ENCODE peak calls at places on chromosomes 6 and 20, in seven cellular contexts. K is suprapubic skin; Y is cardiac muscle cell; C is H1; G is endodermal cell; F is CD8-positive, alpha-beta memory T cell; D is upper lobe of right lung. Z is an unnamed sample. For H3K9me3, the result is how much of the 10 kb centered on the place peaks cover.

GRCh38 chr20:43736588-43737091 is 9.8 kb upstream of the GTSF1L start:
- DNase-seq in G (peak), F (no peak), Y (no peak), C (no peak), K (no peak), D (no peak), Z (no peak)

GRCh38 chr6:133804263-133804662 is 84.7 kb upstream of the TCF21 start:
- DNase-seq in D (no peak), Y (no peak), G (no peak), C (no peak), K (no peak), F (no peak), Z (no peak)

GRCh38 chr6:87066449-87067288 is 28.2 kb downstream of the CGA start:
- DNase-seq in G (peak), D (no peak), Y (peak), C (no peak), F (peak), K (no peak), Z (peak)

GRCh38 chr6:83055366-83055964 is 10.2 kb downstream of the UBE3D start:
- DNase-seq in F (peak), C (no peak), D (no peak), K (no peak), Y (peak), G (peak), Z (no peak)

GRCh38 chr20:25195962-25196700 is 619 bp downstream of the ENTPD6 start:
- DNase-seq in F (peak), D (no peak), G (peak), C (no peak), K (peak), Y (peak), Z (no peak)

GRCh38 chr6:71289039-71289801 is 609 bp downstream of the OGFRL1 start:
- DNase-seq in C (no peak), K (peak), D (peak), F (peak), G (peak), Y (peak), Z (no peak)

GRCh38 chr6:8539446-8539845 is 104.1 kb upstream of the SLC35B3 start:
- DNase-seq in Y (peak), C (no peak), K (no peak), F (no peak), G (no peak), D (no peak), Z (peak)

GRCh38 chr6:113989675-113990074 is 18.7 kb upstream of the HDAC2 start:
- DNase-seq in K (no peak), F (no peak), Y (no peak), C (no peak), D (no peak), G (no peak), Z (no peak)

GRCh38 chr6:149683256-149683860 is 34.5 kb downstream of the LATS1 start:
- DNase-seq in D (no peak), F (no peak), Y (no peak), G (no peak), C (no peak), K (no peak), Z (no peak)

GRCh38 chr20:44805991-44806729 is 4.2 kb downstream of the RIMS4 start:
- DNase-seq in G (peak), C (no peak), D (peak), Y (peak), K (no peak), F (no peak), Z (no peak)

GRCh38 chr20:38805502-38805957 is at the start of gene PPP1R16B:
- DNase-seq in D (peak), F (peak), C (no peak), G (peak), Y (peak), K (no peak), Z (no peak)

GRCh38 chr20:6066582-6066981 is 12.7 kb upstream of the LRRN4 start:
- DNase-seq in C (no peak), F (no peak), D (no peak), K (no peak), Y (no peak), G (no peak), Z (no peak)

GRCh38 chr20:20931024-20931423 is 175.1 kb downstream of the LINC00237 start:
- DNase-seq in K (no peak), C (no peak), G (no peak), F (no peak), Y (no peak), D (no peak), Z (no peak)

GRCh38 chr6:12715437-12715836 is 1.1 kb upstream of the PHACTR1 start:
- DNase-seq in G (no peak), Y (no peak), K (no peak), D (no peak), C (no peak), F (no peak), Z (no peak)

GRCh38 chr6:53811746-53812145 is 16.9 kb downstream of the LRRC1 start:
- DNase-seq in D (no peak), Y (no peak), F (no peak), C (no peak), K (no peak), G (peak), Z (no peak)

GRCh38 chr20:23492292-23492691 is 1.4 kb downstream of the CST8 start:
- DNase-seq in G (no peak), F (no peak), Y (no peak), K (no peak), D (no peak), C (no peak), Z (no peak)

GRCh38 chr6:151690303-151690702 is 117.2 kb upstream of the ESR1 start:
- DNase-seq in G (no peak), C (no peak), K (no peak), F (no peak), Y (no peak), D (no peak), Z (no peak)

GRCh38 chr20:29873946-29874345 is 1383.5 kb upstream of the DEFB115 start:
- DNase-seq in F (peak), Y (peak), K (peak), C (peak), D (peak), G (peak), Z (peak)

GRCh38 chr6:89298680-89299450 is 16.2 kb downstream of the GABRR2 start:
- DNase-seq in G (no peak), K (no peak), D (no peak), C (no peak), F (peak), Y (no peak), Z (no peak)

GRCh38 chr6:18528084-18528743 is 141.1 kb downstream of the RNF144B start:
- DNase-seq in C (no peak), Y (no peak), F (no peak), K (no peak), D (no peak), G (no peak), Z (peak)

GRCh38 chr6:21587182-21587924 is 6.2 kb upstream of the SOX4 start:
- DNase-seq in F (no peak), G (peak), K (peak), D (peak), C (no peak), Y (peak), Z (no peak)

GRCh38 chr20:59144831-59145196 is 18.8 kb upstream of the ZNF831 start:
- DNase-seq in D (no peak), C (no peak), F (no peak), Y (no peak), G (no peak), K (no peak), Z (no peak)

GRCh38 chr20:50728981-50729874 is 2.2 kb upstream of the PARD6B start:
- DNase-seq in G (peak), C (no peak), D (no peak), K (no peak), Y (no peak), F (no peak), Z (no peak)
- H3K9me3 ChIP-seq in G (under half), C (under half), D (under half), K (under half), Y (under half), F (under half), Z (under half)

GRCh38 chr6:163306000-163306399 is 108.5 kb upstream of the QKI start:
- DNase-seq in F (no peak), D (no peak), K (no peak), C (no peak), Y (no peak), G (no peak), Z (no peak)

GRCh38 chr6:163309491-163310026 is 105.0 kb upstream of the QKI start:
- DNase-seq in G (no peak), C (no peak), D (no peak), F (no peak), K (no peak), Y (no peak), Z (no peak)

GRCh38 chr6:163310096-163310972 is 104.2 kb upstream of the QKI start:
- DNase-seq in G (no peak), F (no peak), C (no peak), Y (no peak), K (no peak), D (no peak), Z (no peak)

GRCh38 chr6:163310973-163311383 is 103.5 kb upstream of the QKI start:
- DNase-seq in C (no peak), F (no peak), Y (no peak), K (no peak), G (no peak), D (no peak), Z (no peak)

DNA sequence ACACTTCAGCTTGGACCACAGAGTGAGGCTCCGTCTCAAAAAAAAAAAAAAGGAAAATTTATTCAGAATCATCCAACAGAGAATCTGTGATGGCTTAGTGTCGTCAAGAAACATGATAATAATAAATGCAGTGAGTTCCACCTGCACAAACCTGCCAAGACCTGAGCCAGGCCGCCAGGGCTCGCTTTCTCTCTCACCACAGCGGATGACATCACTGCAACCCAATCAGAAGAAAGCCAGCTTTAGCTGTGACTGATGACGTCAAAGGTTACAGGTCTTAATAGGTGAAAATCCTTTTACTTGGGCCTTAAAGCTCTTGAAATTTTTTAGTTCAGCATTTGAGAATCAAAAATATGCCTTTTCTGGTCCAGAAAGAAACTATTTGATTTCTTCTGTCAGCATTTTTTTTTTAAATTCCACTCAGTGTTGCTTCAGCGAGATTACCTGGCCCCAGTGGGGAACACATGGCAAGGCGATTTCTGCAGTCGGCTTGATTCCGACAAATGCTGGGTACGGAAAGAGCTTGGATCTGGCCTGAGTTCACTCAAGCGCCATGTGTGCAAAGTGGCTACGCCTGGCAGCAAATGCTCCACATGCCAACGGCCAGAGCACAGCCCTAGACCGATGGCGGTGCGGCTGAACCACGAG is 105.8 kb upstream of the QKI start:
- DNase-seq in F (no peak), G (no peak), K (no peak), D (no peak), Y (no peak), C (no peak), Z (no peak)
- H3K27ac ChIP-seq in F (no peak), G (no peak), K (no peak), D (no peak), Y (no peak), C (no peak), Z (no peak)

DNA sequence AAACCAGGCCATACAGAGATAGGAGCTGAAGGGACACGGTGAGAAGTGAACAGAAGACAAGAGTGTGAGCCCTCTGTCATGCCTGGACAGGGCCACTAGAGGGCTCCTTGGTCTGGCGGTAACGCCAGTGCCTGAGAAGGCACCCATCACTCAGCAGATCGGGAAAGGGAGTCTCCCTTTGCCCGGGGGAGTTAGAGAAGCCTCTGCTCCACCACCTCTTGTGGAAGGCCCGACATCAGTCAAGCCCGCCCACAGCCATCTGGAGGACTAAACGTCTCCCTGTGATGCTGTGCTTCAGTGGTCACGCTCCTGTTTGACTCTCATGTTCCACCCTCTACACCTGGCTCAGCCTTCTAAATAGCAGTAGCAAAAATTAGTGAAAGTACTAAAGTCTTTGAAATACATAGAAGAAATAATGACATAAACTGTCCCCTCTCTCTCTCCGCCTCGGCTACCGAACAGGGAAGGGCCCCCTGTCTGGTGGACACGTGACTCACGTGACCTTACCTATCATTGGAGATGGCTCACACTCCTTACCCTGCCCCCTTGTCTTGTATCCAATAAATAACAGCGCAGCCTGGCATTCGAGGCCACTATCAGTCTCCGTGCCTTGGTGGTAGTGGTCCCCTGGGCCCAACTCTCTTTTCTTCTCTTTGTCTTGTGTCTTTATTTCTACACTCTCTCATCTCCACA is 66.7 kb downstream of the RPP21 start:
- DNase-seq in Y (peak), F (peak), G (peak), C (peak), D (peak), K (no peak), Z (peak)
- H3K9me3 ChIP-seq in Y (under half), F (under half), G (under half), C (under half), D (under half), K (under half), Z (under half)

GRCh38 chr6:56914791-56915658 is 39.9 kb upstream of the BEND6 start:
- DNase-seq in D (no peak), G (no peak), Y (no peak), C (no peak), K (no peak), F (no peak), Z (peak)

GRCh38 chr6:56915832-56916231 is 39.1 kb upstream of the BEND6 start:
- DNase-seq in K (no peak), F (no peak), D (no peak), C (no peak), Y (no peak), G (no peak), Z (no peak)

GRCh38 chr6:56909115-56909907 is 45.6 kb upstream of the BEND6 start:
- DNase-seq in G (no peak), F (no peak), Y (no peak), K (no peak), C (no peak), D (no peak), Z (no peak)

GRCh38 chr6:56913276-56914138 is 41.4 kb upstream of the BEND6 start:
- DNase-seq in G (no peak), F (no peak), D (no peak), Y (no peak), K (no peak), C (no peak), Z (no peak)

DNA sequence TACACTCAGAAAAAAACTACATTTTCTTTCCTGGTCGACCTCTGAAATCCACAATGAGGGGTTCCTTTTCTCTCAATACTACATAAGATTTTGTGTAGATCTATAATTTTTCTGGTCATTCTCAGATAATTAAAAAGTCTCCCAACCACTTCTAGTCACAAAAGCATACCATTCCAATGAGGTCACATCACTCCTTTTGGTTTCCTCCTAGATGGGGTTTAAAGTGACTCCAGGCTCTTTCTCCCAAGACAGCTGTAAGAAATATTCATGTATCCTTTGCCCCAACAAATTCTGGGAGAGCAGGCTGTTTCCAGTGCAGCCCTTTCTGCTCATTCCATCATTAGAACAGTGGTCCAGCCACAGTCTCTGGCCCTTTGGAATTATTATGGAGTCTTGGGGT is 43.1 kb upstream of the BEND6 start:
- DNase-seq in C (no peak), K (no peak), D (no peak), F (no peak), G (no peak), Y (no peak), Z (no peak)
- H3K27ac ChIP-seq in C (no peak), K (no peak), D (no peak), F (no peak), G (no peak), Y (no peak), Z (no peak)

GRCh38 chr20:54140067-54140466 is 33.7 kb downstream of the CYP24A1 start:
- DNase-seq in Y (no peak), K (no peak), C (no peak), F (no peak), D (no peak), G (no peak), Z (no peak)
- H3K9me3 ChIP-seq in Y (under half), K (under half), C (under half), F (under half), D (under half), G (under half), Z (under half)

GRCh38 chr20:35304956-35305355 is 12.7 kb upstream of the FAM83C start:
- DNase-seq in F (no peak), G (peak), K (no peak), C (no peak), Y (no peak), D (peak), Z (no peak)
- H3K27ac ChIP-seq in F (no peak), G (no peak), K (peak), C (no peak), Y (no peak), D (no peak), Z (no peak)

DNA sequence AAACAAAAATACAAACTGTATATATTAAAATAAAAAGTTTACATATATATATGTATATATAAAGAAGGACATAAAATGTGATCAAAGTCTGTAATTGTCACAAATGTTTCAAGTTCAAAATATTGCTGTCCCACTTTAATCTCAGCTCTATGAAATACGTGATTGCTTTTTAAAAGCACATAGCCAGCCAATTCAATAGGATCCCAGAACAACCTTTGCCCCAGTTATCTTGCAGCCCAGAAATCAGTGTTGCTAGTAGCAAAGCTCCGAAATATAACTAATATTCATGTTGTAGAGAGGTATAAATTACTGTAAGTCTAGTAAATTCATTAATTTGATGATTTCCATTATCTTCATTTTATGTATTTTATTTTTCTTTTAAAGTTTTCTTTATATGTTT is 114.6 kb downstream of the ELOVL4 start:
- DNase-seq in F (no peak), C (no peak), D (no peak), G (no peak), Y (no peak), K (no peak), Z (no peak)
- H3K9me3 ChIP-seq in F (under half), C (under half), D (under half), G (under half), Y (under half), K (under half), Z (under half)

DNA sequence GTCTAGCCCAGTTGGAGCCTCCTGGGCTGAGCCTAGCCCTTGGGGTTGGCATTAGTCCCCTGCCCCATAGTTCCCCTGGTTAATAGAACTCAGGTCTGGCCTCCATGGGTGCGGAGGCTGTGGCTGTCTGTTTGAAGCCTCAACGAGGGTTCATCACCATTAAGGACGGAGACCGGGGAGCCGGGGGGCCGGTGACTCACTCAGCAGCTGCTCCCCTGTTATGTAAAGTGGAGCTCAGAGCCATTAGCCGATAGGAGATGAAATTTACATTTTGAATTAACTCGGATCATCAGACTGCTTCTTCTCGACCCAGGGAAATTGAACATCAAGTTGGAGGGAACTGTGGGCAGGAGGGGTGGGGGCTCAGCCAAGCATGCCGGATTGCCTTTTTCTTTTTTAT is 12.3 kb downstream of the PCK1 start:
- DNase-seq in Y (no peak), D (no peak), F (no peak), C (no peak), K (no peak), G (peak), Z (no peak)
- H3K27ac ChIP-seq in Y (no peak), D (no peak), F (no peak), C (no peak), K (no peak), G (peak), Z (no peak)

GRCh38 chr6:69847507-69847812 is 18.9 kb upstream of the COL19A1 start:
- DNase-seq in K (no peak), Y (no peak), D (no peak), G (no peak), C (no peak), F (no peak), Z (no peak)

GRCh38 chr6:69843189-69843588 is 23.2 kb upstream of the COL19A1 start:
- DNase-seq in K (no peak), D (no peak), G (no peak), F (no peak), C (no peak), Y (no peak), Z (no peak)

GRCh38 chr6:69848552-69848951 is 17.8 kb upstream of the COL19A1 start:
- DNase-seq in D (no peak), Y (no peak), F (no peak), G (no peak), C (no peak), K (no peak), Z (no peak)

GRCh38 chr6:69846312-69846711 is 20.0 kb upstream of the COL19A1 start:
- DNase-seq in G (no peak), D (no peak), Y (no peak), C (no peak), F (no peak), K (no peak), Z (no peak)

DNA sequence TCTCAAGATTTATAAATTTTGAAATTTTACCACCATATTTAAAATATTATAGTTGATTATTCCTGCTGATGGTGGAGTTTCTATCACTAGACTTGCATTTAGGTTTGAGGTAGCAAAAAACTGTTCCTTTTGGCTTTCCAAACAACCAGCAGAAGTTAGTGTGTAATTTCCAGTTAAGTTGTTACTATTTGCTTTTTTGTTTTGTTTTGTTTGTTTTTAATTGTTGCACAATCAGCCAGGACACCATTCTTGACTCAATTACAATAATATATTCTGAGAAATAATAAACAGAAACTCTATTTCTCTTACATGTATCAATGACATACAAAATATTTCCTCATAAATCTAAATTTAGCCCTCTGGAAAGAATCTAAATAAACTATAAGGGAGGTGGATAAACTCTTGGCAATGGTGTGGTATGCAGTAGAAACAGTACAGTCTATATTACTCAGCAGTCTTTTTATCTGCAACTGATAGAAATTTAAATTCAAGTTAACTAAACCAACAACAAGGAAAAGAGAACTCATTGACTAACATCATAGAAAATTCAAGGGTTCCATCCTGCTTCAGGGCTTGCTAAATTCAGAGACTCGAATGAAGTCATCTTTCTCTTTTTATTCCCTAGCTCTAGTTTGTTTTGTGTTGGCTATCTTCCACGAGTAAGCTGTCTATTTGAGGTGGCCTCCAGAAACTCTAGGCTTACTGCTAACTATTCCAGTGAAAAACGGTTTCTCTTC is 19.4 kb upstream of the COL19A1 start:
- DNase-seq in K (no peak), D (no peak), C (no peak), Y (no peak), F (no peak), G (no peak), Z (no peak)
- H3K9me3 ChIP-seq in K (under half), D (under half), C (under half), Y (under half), F (under half), G (under half), Z (under half)